ENCODE peak calls at places on chromosomes 2 and 18, in five cellular contexts. K, C, D, L and H are unnamed samples.
A peak's percentile ranks its signal among the peaks of the same experiment; 100 is the strongest.

GRCh38 chr18:62324917-62325805 is at the start of gene TNFRSF11A:
- DNase-seq in K (peak; percentile 33), C (peak; percentile 83), D (peak; percentile 68), L (no peak), H (no peak)

GRCh38 chr2:95072424-95072823 is 46.9 kb downstream of the MAL start:
- DNase-seq in K (no peak), C (no peak), D (no peak), L (no peak), H (no peak)

GRCh38 chr18:48868468-48869466 is 82.0 kb downstream of the SMAD7 start:
- DNase-seq in K (no peak), C (peak; percentile 19), D (no peak), L (no peak), H (no peak)

GRCh38 chr2:98881153-98881650 is 54.8 kb downstream of the CRACDL start:
- DNase-seq in K (no peak), C (no peak), D (no peak), L (no peak), H (no peak)

GRCh38 chr2:25371253-25372241 is 29.8 kb upstream of the DNMT3A start:
- DNase-seq in K (no peak), C (no peak), D (no peak), L (peak; percentile 5), H (peak; percentile 46)

GRCh38 chr2:177245010-177245422 is 19.5 kb downstream of the NFE2L2 start:
- DNase-seq in K (peak; percentile 78), C (no peak), D (no peak), L (peak; percentile 87), H (no peak)

GRCh38 chr2:202703091-202703490 is 68.3 kb downstream of the FAM117B start:
- DNase-seq in K (no peak), C (no peak), D (no peak), L (peak; percentile 3), H (no peak)

GRCh38 chr2:7672027-7672684 is 754.9 kb downstream of the RNF144A start:
- DNase-seq in K (peak; percentile 64), C (peak; percentile 72), D (peak; percentile 79), L (no peak), H (peak; percentile 30)

GRCh38 chr2:100606740-100607343 is 44.0 kb downstream of the PDCL3 start:
- DNase-seq in K (peak; percentile 59), C (peak; percentile 20), D (peak; percentile 27), L (peak; percentile 6), H (peak; percentile 29)

DNA sequence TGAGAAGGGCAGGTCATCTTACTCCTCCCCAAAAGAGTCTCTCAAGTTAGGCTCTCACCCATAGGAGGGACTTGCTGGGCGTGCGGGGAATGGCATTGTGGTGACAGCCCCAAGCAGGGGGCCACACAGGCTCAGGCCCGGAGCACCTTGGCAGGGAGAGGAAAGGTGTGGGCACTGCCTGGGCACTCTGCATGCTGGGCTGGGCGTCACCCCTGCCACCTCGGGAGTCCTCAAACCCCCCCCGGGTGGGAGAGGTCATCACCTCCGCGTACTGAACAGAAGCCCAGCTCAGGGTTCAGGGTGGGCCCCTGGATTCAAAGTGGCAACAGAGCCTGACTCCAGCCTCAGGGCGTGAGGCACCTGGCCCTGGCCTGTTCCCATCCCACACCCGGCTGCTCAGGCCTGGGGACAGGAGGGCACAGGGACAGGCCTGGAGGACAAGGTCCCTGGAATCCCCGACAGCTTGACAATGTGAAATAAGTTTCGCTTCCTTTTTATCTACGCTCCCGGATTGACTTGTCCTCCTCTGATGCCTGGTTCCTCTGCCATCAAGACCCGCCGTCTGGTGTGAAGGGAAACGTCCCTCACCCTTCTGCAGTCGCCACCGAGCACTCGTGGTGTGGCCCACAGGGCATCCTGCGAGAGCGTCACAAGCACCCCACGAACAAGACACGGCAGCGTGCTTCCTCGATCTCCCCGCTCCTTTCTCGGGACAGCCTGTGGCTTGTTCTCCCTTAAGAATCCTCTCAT is 97.8 kb downstream of the HDAC4 start:
- DNase-seq in K (no peak), C (peak; percentile 25), D (peak; percentile 14), L (no peak), H (no peak)
- H3K4me1 ChIP-seq in K (no peaks in the 10 kb centered on the region), C (peaks cover 83% of the 10 kb centered on the region), D (peaks cover 68% of the 10 kb centered on the region), L (no peaks in the 10 kb centered on the region), H (peaks cover 74% of the 10 kb centered on the region)

GRCh38 chr2:172215936-172216335 is 113.2 kb upstream of the DLX2 start:
- DNase-seq in K (no peak), C (no peak), D (no peak), L (no peak), H (no peak)
- H3K27ac ChIP-seq in K (no peak overlapping the region), C (no peak overlapping the region), D (no peak overlapping the region), L (no peak overlapping the region), H (no peak overlapping the region)

GRCh38 chr2:85022232-85022631 is 51.3 kb downstream of the KCMF1 start:
- DNase-seq in K (no peak), C (no peak), D (no peak), L (no peak), H (no peak)
- H3K4me1 ChIP-seq in K (peaks cover 17% of the 10 kb centered on the region), C (peaks cover 45% of the 10 kb centered on the region), D (peaks cover 23% of the 10 kb centered on the region), L (no peaks in the 10 kb centered on the region), H (peaks cover 11% of the 10 kb centered on the region)

GRCh38 chr2:239113592-239113991 is 265.7 kb downstream of the TWIST2 start:
- DNase-seq in K (no peak), C (no peak), D (no peak), L (no peak), H (no peak)

GRCh38 chr2:239111401-239112100 is 263.7 kb downstream of the TWIST2 start:
- DNase-seq in K (no peak), C (no peak), D (no peak), L (no peak), H (no peak)

GRCh38 chr2:239110595-239111048 is 262.7 kb downstream of the TWIST2 start:
- DNase-seq in K (no peak), C (peak; percentile 48), D (no peak), L (no peak), H (no peak)

GRCh38 chr2:239113164-239113563 is 265.3 kb downstream of the TWIST2 start:
- DNase-seq in K (no peak), C (peak; percentile 25), D (no peak), L (peak; percentile 33), H (no peak)

DNA sequence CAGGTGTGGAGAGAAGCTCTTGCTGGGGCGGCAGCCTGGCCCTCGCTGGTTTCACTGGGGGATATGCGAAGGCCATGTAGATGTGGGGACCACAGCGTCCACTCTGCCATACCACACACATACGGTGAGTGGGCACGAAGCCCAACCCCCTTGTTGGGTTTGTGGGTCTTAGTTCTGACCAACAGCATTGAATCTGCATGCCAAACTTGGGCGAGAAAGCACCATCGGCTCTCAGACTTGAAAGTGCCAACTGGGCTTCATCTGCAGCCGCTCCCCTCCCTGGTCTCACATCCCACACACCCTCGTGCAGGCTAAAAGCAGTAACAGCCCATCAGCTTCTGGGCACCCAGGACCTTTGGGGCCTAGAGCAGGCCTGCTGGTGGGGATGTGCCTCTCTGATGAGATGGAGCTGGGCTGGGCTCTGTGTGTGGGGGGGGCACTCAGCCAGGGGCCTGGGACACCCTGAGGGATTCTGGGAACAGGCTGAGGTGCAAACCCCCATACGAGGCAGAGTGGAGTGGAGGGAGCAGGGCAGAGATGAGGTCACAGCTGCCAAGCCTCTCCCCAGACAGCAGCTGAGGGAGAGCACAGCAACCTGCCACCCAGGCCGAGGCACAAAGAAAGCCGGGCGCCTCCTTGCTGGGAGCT is 264.4 kb downstream of the TWIST2 start:
- DNase-seq in K (no peak), C (no peak), D (no peak), L (no peak), H (no peak)
- H3K27ac ChIP-seq in K (no peak overlapping the region), C (peak overlapping the region; percentile 78), D (no peak overlapping the region), L (no peak overlapping the region), H (no peak overlapping the region)

GRCh38 chr2:85085563-85085962 is 47.6 kb upstream of the TCF7L1 start:
- DNase-seq in K (no peak), C (no peak), D (no peak), L (no peak), H (no peak)

GRCh38 chr2:85089464-85090072 is 43.6 kb upstream of the TCF7L1 start:
- DNase-seq in K (no peak), C (no peak), D (no peak), L (no peak), H (no peak)

GRCh38 chr2:85091838-85092237 is 41.4 kb upstream of the TCF7L1 start:
- DNase-seq in K (no peak), C (no peak), D (no peak), L (no peak), H (no peak)

GRCh38 chr2:85088921-85089320 is 44.3 kb upstream of the TCF7L1 start:
- DNase-seq in K (no peak), C (no peak), D (no peak), L (no peak), H (no peak)

DNA sequence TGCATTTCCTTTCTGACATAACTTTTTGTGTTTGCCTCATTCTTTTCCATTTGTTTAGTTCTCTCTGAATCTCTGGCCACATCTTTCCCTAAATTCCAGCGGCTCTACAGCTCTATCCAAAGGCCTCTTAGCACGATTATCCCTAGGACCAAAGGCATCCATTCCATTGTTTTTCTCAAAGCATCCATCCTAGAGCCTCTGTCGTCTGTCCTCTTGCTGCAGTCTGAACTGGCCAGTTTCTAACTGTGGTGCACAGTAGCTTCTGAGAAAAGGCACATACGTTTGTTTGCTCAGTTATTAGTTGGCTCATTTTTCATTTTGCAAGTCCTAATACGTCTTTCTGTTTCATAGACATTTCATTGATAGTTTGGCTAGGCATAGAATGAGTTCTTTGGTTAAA is 45.7 kb upstream of the TCF7L1 start:
- DNase-seq in K (no peak), C (no peak), D (no peak), L (no peak), H (no peak)
- H3K4me1 ChIP-seq in K (no peaks in the 10 kb centered on the region), C (no peaks in the 10 kb centered on the region), D (no peaks in the 10 kb centered on the region), L (no peaks in the 10 kb centered on the region), H (no peaks in the 10 kb centered on the region)

GRCh38 chr2:209525834-209526281 is 102.0 kb downstream of the MAP2 start:
- DNase-seq in K (peak; percentile 70), C (no peak), D (no peak), L (peak; percentile 95), H (no peak)
- H3K27ac ChIP-seq in K (peak overlapping the region; percentile 52), C (peak overlapping the region; percentile 23), D (no peak overlapping the region), L (peak overlapping the region; percentile 87), H (peak overlapping the region; percentile 30)

GRCh38 chr18:74529811-74530583 is 4.3 kb upstream of the CNDP1 start:
- DNase-seq in K (no peak), C (no peak), D (peak; percentile 7), L (no peak), H (no peak)
- H3K4me1 ChIP-seq in K (no peaks in the 10 kb centered on the region), C (peaks cover 12% of the 10 kb centered on the region), D (peaks cover 19% of the 10 kb centered on the region), L (no peaks in the 10 kb centered on the region), H (no peaks in the 10 kb centered on the region)

GRCh38 chr2:219384872-219385271 is 2.8 kb downstream of the DNPEP start:
- DNase-seq in K (no peak), C (no peak), D (no peak), L (no peak), H (no peak)
- H3K27ac ChIP-seq in K (no peak overlapping the region), C (no peak overlapping the region), D (no peak overlapping the region), L (no peak overlapping the region), H (no peak overlapping the region)